ENCODE peak calls at places on chromosome 9, in five cellular contexts. X is A549, Z is astrocyte of the spinal cord, V is BE2C, K is OCI-LY7. E is an unnamed sample.

GRCh38 chr9:69195019-69195418 is 20.9 kb downstream of the TJP2 start:
- DNase-seq in K (no peak), Z (no peak), V (no peak), X (no peak), E (no peak)

GRCh38 chr9:22514866-22515265 is 68.2 kb downstream of the DMRTA1 start:
- DNase-seq in Z (no peak), V (no peak), X (no peak), K (no peak), E (no peak)

GRCh38 chr9:35406183-35406959 is 83.5 kb upstream of the RUSC2 start:
- DNase-seq in K (no peak), Z (no peak), V (peak), X (no peak), E (no peak)

GRCh38 chr9:477146-477545 is 262.5 kb downstream of the DOCK8 start:
- DNase-seq in K (no peak), X (no peak), Z (no peak), V (no peak), E (no peak)

GRCh38 chr9:107471562-107471961 is 18.0 kb downstream of the KLF4 start:
- DNase-seq in Z (no peak), X (no peak), V (no peak), K (no peak), E (no peak)

GRCh38 chr9:79346350-79347020 is 225.3 kb upstream of the TLE4 start:
- DNase-seq in V (no peak), X (no peak), K (no peak), Z (peak), E (peak)

GRCh38 chr9:4615251-4615650 is 46.8 kb upstream of the PLPP6 start:
- DNase-seq in Z (peak), V (no peak), K (no peak), X (no peak), E (no peak)

GRCh38 chr9:34430843-34431437 is 27.4 kb downstream of the FAM219A start:
- DNase-seq in K (peak), X (peak), Z (peak), V (peak), E (peak)

GRCh38 chr9:126915846-126916543 is 1.4 kb downstream of the RALGPS1 start:
- DNase-seq in V (no peak), X (no peak), Z (no peak), K (no peak), E (no peak)

GRCh38 chr9:132673355-132673754 is 3.1 kb downstream of the GTF3C4 start:
- DNase-seq in X (peak), Z (peak), K (peak), V (no peak), E (peak)

GRCh38 chr9:84991506-84991855 is 322.0 kb downstream of the NTRK2 start:
- DNase-seq in X (no peak), Z (no peak), V (no peak), K (no peak), E (no peak)

GRCh38 chr9:75953218-75953617 is 62.7 kb downstream of the PCSK5 start:
- DNase-seq in Z (no peak), V (no peak), X (no peak), K (no peak), E (no peak)

GRCh38 chr9:114782586-114782985 is 23.3 kb downstream of the TNFSF15 start:
- DNase-seq in V (no peak), X (no peak), Z (no peak), K (no peak), E (no peak)

GRCh38 chr9:12629091-12629490 is 64.1 kb upstream of the TYRP1 start:
- DNase-seq in K (no peak), X (no peak), Z (no peak), V (no peak), E (peak)

GRCh38 chr9:3993783-3994182 is 306.1 kb downstream of the GLIS3 start:
- DNase-seq in X (no peak), Z (no peak), V (no peak), K (no peak), E (no peak)

GRCh38 chr9:94014066-94014654 is 59.0 kb upstream of the BARX1 start:
- DNase-seq in V (peak), X (peak), K (peak), Z (peak), E (no peak)

GRCh38 chr9:22211588-22212360 is 202.7 kb upstream of the CDKN2B start:
- DNase-seq in V (no peak), K (no peak), X (peak), Z (peak), E (peak)

GRCh38 chr9:22005083-22005699 is 3.9 kb downstream of the CDKN2B start:
- DNase-seq in X (no peak), K (peak), Z (peak), V (peak), E (no peak)

GRCh38 chr9:128175102-128175563 is 15.1 kb downstream of the BBLN start:
- DNase-seq in K (no peak), Z (peak), X (no peak), V (no peak), E (no peak)

GRCh38 chr9:79691496-79691895 is 119.7 kb downstream of the TLE4 start:
- DNase-seq in K (no peak), V (no peak), X (no peak), Z (no peak), E (no peak)

GRCh38 chr9:7347556-7347955 is 452.0 kb downstream of the DMAC1 start:
- DNase-seq in Z (no peak), V (no peak), X (no peak), K (no peak), E (no peak)

GRCh38 chr9:129278391-129279237 is 100.6 kb upstream of the IER5L start:
- DNase-seq in K (peak), X (peak), V (peak), Z (peak), E (no peak)

DNA sequence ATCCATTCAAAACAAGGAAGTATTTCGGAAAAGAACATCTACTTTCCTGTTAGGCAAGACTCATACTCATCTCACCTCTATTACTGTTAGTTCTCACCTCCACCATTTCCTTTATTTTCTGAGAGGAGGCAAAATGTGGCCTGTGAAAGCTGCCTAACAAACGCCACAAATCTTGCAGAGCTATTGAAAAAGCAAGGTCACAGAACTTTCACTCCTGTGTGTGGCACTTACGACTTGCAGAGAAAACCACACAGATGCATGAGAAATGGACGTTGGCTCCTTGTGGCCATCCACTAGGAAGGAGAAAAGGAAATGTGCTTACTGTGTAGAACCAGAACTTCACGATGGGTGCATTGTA is 195.8 kb upstream of the KLF9 start:
- DNase-seq in V (no peak), X (no peak), K (no peak), Z (no peak), E (no peak)
- H3K4me3 ChIP-seq in V (no peak), X (no peak), K (no peak), Z (no peak), E (no peak)

GRCh38 chr9:137220317-137221094 is 1.5 kb downstream of the RNF208 start:
- DNase-seq in V (no peak), K (no peak), X (no peak), Z (no peak), E (no peak)
- TF ChIP-seq CTCF in V (no peak), K (no peak), X (no peak), Z (no peak), E (no peak)

DNA sequence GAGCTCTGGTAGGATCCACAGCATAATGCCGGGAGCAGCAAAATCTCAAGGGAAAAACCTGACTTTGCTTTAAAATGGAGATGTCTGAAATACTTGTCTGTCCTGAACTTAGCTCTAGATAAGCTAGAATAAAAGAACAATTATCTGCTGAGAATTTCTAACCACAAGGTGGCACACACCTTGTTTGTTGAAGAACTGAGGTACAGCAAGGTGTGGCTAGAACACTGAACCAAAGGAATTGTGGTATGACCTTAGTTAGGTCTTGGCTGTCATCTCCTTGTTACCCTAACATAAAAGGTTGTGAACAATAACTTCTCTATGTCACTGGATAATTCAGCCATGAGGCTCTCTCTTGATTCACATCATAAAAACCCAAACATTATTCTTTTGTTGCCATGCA is 72.3 kb upstream of the ANXA1 start:
- DNase-seq in V (no peak), X (no peak), K (peak), Z (no peak), E (no peak)
- H3K4me3 ChIP-seq in V (no peak), X (no peak), K (no peak), Z (no peak), E (no peak)

DNA sequence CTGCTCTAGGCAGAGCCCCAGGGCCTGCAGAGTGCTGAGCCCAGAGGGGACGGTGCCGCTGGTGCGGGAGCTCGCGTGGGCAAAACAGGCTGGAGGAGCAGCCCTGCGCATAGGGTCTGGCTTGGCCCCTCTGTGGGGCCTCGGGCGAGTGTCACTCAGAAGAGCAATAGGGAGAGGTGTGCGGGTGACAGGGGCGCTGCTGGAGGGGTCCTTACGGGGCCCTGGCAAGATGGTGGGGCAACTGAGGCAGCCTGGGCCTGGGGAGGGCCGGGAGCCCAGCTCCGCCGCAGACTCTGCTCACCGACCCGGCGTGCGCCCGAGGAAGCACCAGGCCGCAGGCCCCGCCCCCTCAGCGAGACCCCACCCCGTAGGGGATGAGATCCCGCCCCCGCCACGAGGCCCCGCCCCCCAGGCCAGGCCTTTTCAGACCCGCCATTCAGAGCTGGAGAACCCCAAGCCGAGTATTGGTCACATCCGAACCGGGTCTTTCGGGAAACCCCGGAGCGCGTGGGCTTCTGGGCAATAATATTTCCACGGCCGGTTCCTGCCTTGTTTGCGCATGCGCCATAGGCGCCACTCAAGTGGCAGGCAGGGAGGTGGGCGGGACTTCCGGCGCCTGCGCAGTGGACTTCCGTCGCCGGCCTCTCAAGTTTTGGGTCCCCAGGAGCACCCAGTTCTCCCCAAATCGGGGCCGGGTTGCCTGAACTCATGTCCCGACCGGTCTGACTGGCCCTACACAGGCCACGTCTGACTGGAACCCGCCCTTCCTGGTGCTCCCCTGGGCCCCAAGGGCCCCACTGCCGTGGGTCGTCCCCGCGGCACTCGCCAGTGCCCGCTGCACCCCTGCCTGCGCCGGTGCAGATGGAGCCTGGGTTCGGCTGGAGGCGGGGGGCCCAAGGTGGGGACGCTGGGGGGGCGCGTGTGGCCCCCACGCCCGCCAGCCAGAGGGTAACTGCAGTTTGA is 1.3 kb upstream of the RNF208 start:
- DNase-seq in V (peak), Z (peak), X (peak), K (peak), E (peak)
- TF ChIP-seq CTCF in V (no peak), Z (no peak), X (no peak), K (no peak), E (no peak)

DNA sequence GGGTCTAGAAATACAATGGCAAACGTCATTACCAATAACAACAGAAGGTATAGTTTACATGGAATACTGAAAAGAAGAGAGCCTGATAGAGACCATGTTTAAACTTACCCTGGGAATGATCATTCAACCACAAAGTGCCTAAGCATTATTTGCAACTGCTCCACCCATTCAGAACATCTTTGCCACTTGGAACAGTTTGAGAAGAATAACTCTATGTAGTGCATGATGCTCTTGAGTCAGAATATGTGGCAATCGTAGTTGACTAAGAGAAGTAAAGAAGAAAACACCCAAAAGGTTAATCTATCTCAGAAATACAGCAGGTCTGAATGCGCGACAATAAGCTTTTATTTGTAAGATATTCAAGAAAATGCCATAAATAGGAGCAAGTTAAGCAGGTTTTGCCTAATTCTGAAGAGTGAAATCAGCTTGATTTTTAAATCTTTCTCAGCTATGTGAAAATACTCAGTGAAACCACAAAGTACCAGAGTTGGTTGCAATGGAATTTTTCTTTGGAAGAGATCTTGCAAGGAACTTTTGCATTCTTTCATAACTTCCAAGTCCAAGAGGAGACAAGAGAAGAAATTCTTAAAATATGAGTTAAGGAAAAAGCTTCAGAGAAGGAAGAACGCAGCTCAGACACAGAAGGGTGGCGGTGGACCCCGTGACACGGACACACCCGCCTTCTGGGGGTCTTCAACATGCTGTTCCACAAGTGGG is 64.3 kb downstream of the HABP4 start:
- DNase-seq in K (no peak), X (no peak), Z (peak), V (no peak), E (no peak)
- H3K4me3 ChIP-seq in K (no peak), X (no peak), Z (no peak), V (no peak), E (no peak)

GRCh38 chr9:17742065-17742464 is 163.2 kb downstream of the SH3GL2 start:
- DNase-seq in Z (no peak), X (no peak), V (no peak), K (no peak), E (no peak)
- TF ChIP-seq CTCF in Z (peak), X (no peak), V (peak), K (no peak), E (peak)

GRCh38 chr9:18708429-18708828 is 234.5 kb downstream of the ADAMTSL1 start:
- DNase-seq in K (no peak), Z (no peak), V (no peak), X (no peak), E (no peak)
- H3K4me3 ChIP-seq in K (no peak), Z (no peak), V (no peak), X (no peak), E (no peak)